ENCODE peak calls at places on chromosome 15, in five cellular contexts. U, X, F, C and Z are unnamed samples.

GRCh38 chr15:51621917-51622268 is 678 bp downstream of the DMXL2 start:
- DNase-seq in U (peak; percentile 80), F (peak; percentile 34), X (peak; percentile 27), C (peak; percentile 60), Z (peak; percentile 57)

GRCh38 chr15:31222769-31223345 is 103.8 kb upstream of the KLF13 start:
- DNase-seq in U (no peak), C (peak; percentile 66), F (no peak), X (no peak), Z (no peak)

GRCh38 chr15:66261056-66261455 is 7.5 kb upstream of the MEGF11 start:
- DNase-seq in F (no peak), X (no peak), C (peak; percentile 70), U (no peak), Z (no peak)

GRCh38 chr15:52006702-52007340 is 12.2 kb upstream of the MAPK6 start:
- DNase-seq in F (no peak), C (no peak), X (no peak), U (peak; percentile 81), Z (no peak)

GRCh38 chr15:58526647-58527192 is 94.9 kb downstream of the LIPC start:
- DNase-seq in X (no peak), U (no peak), C (no peak), F (no peak), Z (no peak)

GRCh38 chr15:34583399-34584320 is at the start of gene GOLGA8B:
- DNase-seq in X (peak; percentile 68), U (peak; percentile 88), F (peak; percentile 68), C (peak; percentile 80), Z (peak; percentile 41)

GRCh38 chr15:29517829-29518228 is 248.2 kb upstream of the NSMCE3 start:
- DNase-seq in F (no peak), C (no peak), U (no peak), X (no peak), Z (no peak)

GRCh38 chr15:66751579-66751978 is 49.5 kb downstream of the SMAD6 start:
- DNase-seq in X (no peak), C (peak; percentile 46), F (no peak), U (peak; percentile 55), Z (no peak)

GRCh38 chr15:59570364-59570763 is 41.2 kb upstream of the GCNT3 start:
- DNase-seq in C (no peak), F (peak; percentile 98), U (no peak), X (no peak), Z (no peak)

GRCh38 chr15:46088486-46089437 is 453.9 kb downstream of the SQOR start:
- DNase-seq in X (no peak), F (peak; percentile 66), C (no peak), U (no peak), Z (peak; percentile 49)

GRCh38 chr15:26724381-26724780 is 48.5 kb downstream of the GABRB3 start:
- DNase-seq in U (no peak), X (no peak), F (no peak), C (no peak), Z (no peak)

GRCh38 chr15:68027388-68027787 is 26.7 kb upstream of the PIAS1 start:
- DNase-seq in X (no peak), F (no peak), U (no peak), C (no peak), Z (no peak)

GRCh38 chr15:33780011-33780768 is 188.1 kb upstream of the CHRM5 start:
- DNase-seq in F (no peak), C (no peak), U (peak; percentile 46), X (no peak), Z (no peak)

GRCh38 chr15:71716990-71717389 is 93.4 kb upstream of the NR2E3 start:
- DNase-seq in F (peak; percentile 54), U (no peak), X (no peak), C (no peak), Z (peak; percentile 73)

GRCh38 chr15:75198560-75199346 is 2.9 kb upstream of the C15orf39 start:
- DNase-seq in F (no peak), C (peak; percentile 54), U (peak; percentile 91), X (no peak), Z (peak; percentile 49)

GRCh38 chr15:77402740-77403379 is 17.0 kb downstream of the PEAK1 start:
- DNase-seq in X (no peak), U (no peak), F (no peak), C (no peak), Z (peak; percentile 90)

GRCh38 chr15:59896652-59897051 is 107.5 kb upstream of the FOXB1 start:
- DNase-seq in U (no peak), C (peak; percentile 78), F (no peak), X (no peak), Z (no peak)

GRCh38 chr15:90553248-90553745 is 23.6 kb downstream of the CRTC3 start:
- DNase-seq in U (no peak), C (no peak), X (no peak), F (no peak), Z (peak; percentile 91)

GRCh38 chr15:60649845-60650548 is 171.1 kb upstream of the ICE2 start:
- DNase-seq in C (no peak), F (no peak), U (peak; percentile 89), X (no peak), Z (peak; percentile 37)

GRCh38 chr15:100601158-100601557 is 826 bp downstream of the LINS1 start:
- DNase-seq in X (no peak), F (peak; percentile 19), U (peak; percentile 52), C (peak; percentile 35), Z (no peak)

GRCh38 chr15:101206173-101206572 is 45.7 kb downstream of the CHSY1 start:
- DNase-seq in C (no peak), X (no peak), U (no peak), F (peak; percentile 49), Z (peak; percentile 95)

GRCh38 chr15:63501256-63502089 is 2.9 kb upstream of the USP3 start:
- DNase-seq in U (peak; percentile 78), F (peak; percentile 81), C (no peak), X (no peak), Z (peak; percentile 97)

GRCh38 chr15:93058128-93058527 is 30.9 kb downstream of the RGMA start:
- DNase-seq in U (no peak), F (no peak), C (no peak), X (no peak), Z (no peak)

GRCh38 chr15:81450721-81451120 is 76.7 kb upstream of the TMC3 start:
- DNase-seq in X (no peak), F (no peak), U (no peak), C (no peak), Z (no peak)

GRCh38 chr15:47366884-47367283 is 350.4 kb upstream of the SEMA6D start:
- DNase-seq in X (no peak), C (no peak), F (peak; percentile 36), U (no peak), Z (peak; percentile 30)

GRCh38 chr15:60704129-60704528 is 225.2 kb upstream of the ICE2 start:
- DNase-seq in C (no peak), X (no peak), F (no peak), U (no peak), Z (no peak)

GRCh38 chr15:51499379-51499976 is 123.1 kb downstream of the DMXL2 start:
- DNase-seq in C (peak; percentile 28), U (peak; percentile 42), F (peak; percentile 67), X (no peak), Z (peak; percentile 63)

GRCh38 chr15:68328485-68328884 is 50.9 kb downstream of the FEM1B start:
- DNase-seq in U (no peak), C (no peak), F (no peak), X (no peak), Z (no peak)

GRCh38 chr15:63909819-63910437 is 76.2 kb upstream of the HERC1 start:
- DNase-seq in U (no peak), F (no peak), C (no peak), X (no peak), Z (peak; percentile 53)

GRCh38 chr15:90190606-90191343 is 10.4 kb upstream of the SEMA4B start:
- DNase-seq in U (peak; percentile 78), X (no peak), F (peak; percentile 88), C (no peak), Z (no peak)

GRCh38 chr15:76393614-76394013 is 57.0 kb downstream of the ISL2 start:
- DNase-seq in U (no peak), F (peak; percentile 14), X (no peak), C (peak; percentile 82), Z (peak; percentile 16)

GRCh38 chr15:67065531-67066005 is at the start of gene SMAD3:
- DNase-seq in F (peak; percentile 77), U (peak; percentile 93), X (peak; percentile 75), C (peak; percentile 43), Z (peak; percentile 95)

GRCh38 chr15:77630956-77631789 is 1.5 kb downstream of the LINGO1 start:
- DNase-seq in F (no peak), X (no peak), C (no peak), U (no peak), Z (no peak)